ENCODE peak calls at places on chromosomes 7 and 10, in ten cellular contexts. Y is SW480; H is germinal center; V is activated effector memory CD4-positive, alpha-beta T cell treated with Interleukin-2 at 50 U/mL for 16 hours; K is foreskin fibroblast; A is NCI-H1105 treated with DMSO at 0.1 percent for 48 hours; Q is PC-9; U is T-helper 2 cell; L is AG04450; O is HTR-8/SVneo. W is an unnamed sample.

GRCh38 chr7:77258593-77258992 is 59.0 kb upstream of the FGL2 start:
- DNase-seq in Y (no peak), H (no peak), V (no peak), K (no peak), A (peak; percentile 93), Q (no peak), U (no peak), L (no peak), O (no peak), W (no peak)

GRCh38 chr7:93117852-93118530 is at the start of gene SAMD9:
- DNase-seq in Y (peak; percentile 91), H (peak; percentile 84), V (peak; percentile 16), K (peak; percentile 85), A (peak; percentile 80), Q (peak; percentile 44), U (peak; percentile 93), L (peak; percentile 36), O (peak; percentile 58), W (peak; percentile 17)

GRCh38 chr10:17407040-17407439 is 47.4 kb downstream of the ST8SIA6 start:
- DNase-seq in Y (no peak), H (no peak), V (no peak), K (no peak), A (no peak), Q (no peak), U (no peak), L (no peak), O (no peak), W (no peak)

GRCh38 chr10:129713659-129714265 is 246.7 kb downstream of the MGMT start:
- DNase-seq in Y (no peak), H (no peak), V (no peak), K (no peak), A (no peak), Q (no peak), U (no peak), L (no peak), O (no peak), W (no peak)

GRCh38 chr10:101838416-101838970 is 5.1 kb downstream of the KCNIP2 start:
- DNase-seq in Y (no peak), H (no peak), V (no peak), K (no peak), A (no peak), Q (no peak), U (no peak), L (no peak), O (no peak), W (no peak)

GRCh38 chr7:73742753-73743641 is 4.4 kb upstream of the ABHD11 start:
- DNase-seq in Y (peak; percentile 100), H (no peak), V (no peak), K (peak; percentile 44), A (peak; percentile 98), Q (peak; percentile 100), U (no peak), L (no peak), O (no peak), W (no peak)

GRCh38 chr7:108158766-108159165 is 28.6 kb upstream of the LAMB4 start:
- DNase-seq in Y (no peak), H (no peak), V (no peak), K (peak; percentile 51), A (no peak), Q (no peak), U (no peak), L (no peak), O (no peak), W (no peak)

GRCh38 chr7:149454006-149454405 is 6.9 kb downstream of the ZNF777 start:
- DNase-seq in Y (no peak), H (no peak), V (no peak), K (no peak), A (no peak), Q (no peak), U (no peak), L (no peak), O (no peak), W (no peak)

GRCh38 chr10:7412482-7413251 is 1.8 kb upstream of the SFMBT2 start:
- DNase-seq in Y (no peak), H (no peak), V (no peak), K (peak; percentile 32), A (no peak), Q (no peak), U (peak; percentile 29), L (no peak), O (no peak), W (no peak)

GRCh38 chr7:35261476-35262285 is 7.8 kb upstream of the TBX20 start:
- DNase-seq in Y (no peak), H (no peak), V (no peak), K (peak; percentile 6), A (no peak), Q (no peak), U (no peak), L (no peak), O (no peak), W (no peak)

GRCh38 chr10:74486659-74487058 is 335.6 kb downstream of the ADK start:
- DNase-seq in Y (no peak), H (no peak), V (no peak), K (no peak), A (no peak), Q (no peak), U (no peak), L (no peak), O (no peak), W (no peak)

GRCh38 chr10:89427629-89428028 is 13.3 kb downstream of the IFIT5 start:
- DNase-seq in Y (no peak), H (no peak), V (no peak), K (peak; percentile 85), A (no peak), Q (no peak), U (no peak), L (peak; percentile 48), O (no peak), W (no peak)

GRCh38 chr7:142868188-142868811 is 13.4 kb downstream of the EPHB6 start:
- DNase-seq in Y (no peak), H (no peak), V (no peak), K (no peak), A (no peak), Q (no peak), U (no peak), L (no peak), O (no peak), W (no peak)

GRCh38 chr10:123637326-123637880 is 28.8 kb upstream of the GPR26 start:
- DNase-seq in Y (no peak), H (no peak), V (no peak), K (peak; percentile 2), A (no peak), Q (no peak), U (no peak), L (no peak), O (no peak), W (no peak)

GRCh38 chr10:21100871-21101514 is 203.9 kb upstream of the NEBL start:
- DNase-seq in Y (no peak), H (no peak), V (no peak), K (peak; percentile 61), A (no peak), Q (no peak), U (no peak), L (no peak), O (no peak), W (no peak)

GRCh38 chr7:77538186-77538907 is 1.3 kb downstream of the PTPN12 start:
- DNase-seq in Y (peak; percentile 97), H (peak; percentile 28), V (no peak), K (peak; percentile 98), A (peak; percentile 82), Q (peak; percentile 84), U (peak; percentile 6), L (peak; percentile 71), O (peak; percentile 65), W (no peak)

GRCh38 chr10:81876253-81876731 is 1.3 kb downstream of the NRG3 start:
- DNase-seq in Y (no peak), H (no peak), V (no peak), K (no peak), A (no peak), Q (no peak), U (no peak), L (no peak), O (no peak), W (no peak)

GRCh38 chr7:151051108-151051507 is 2.8 kb downstream of the ASIC3 start:
- DNase-seq in Y (no peak), H (peak; percentile 25), V (peak; percentile 35), K (peak; percentile 90), A (no peak), Q (no peak), U (peak; percentile 80), L (no peak), O (no peak), W (peak; percentile 30)

GRCh38 chr7:121069346-121070100 is 81.0 kb downstream of the CPED1 start:
- DNase-seq in Y (no peak), H (no peak), V (no peak), K (peak; percentile 42), A (no peak), Q (no peak), U (no peak), L (no peak), O (no peak), W (no peak)

GRCh38 chr7:74579800-74580685 is 77.5 kb upstream of the GTF2I start:
- DNase-seq in Y (peak; percentile 46), H (no peak), V (no peak), K (peak; percentile 68), A (no peak), Q (peak; percentile 86), U (no peak), L (no peak), O (no peak), W (no peak)

GRCh38 chr10:535953-536352 is 153.5 kb downstream of the DIP2C start:
- DNase-seq in Y (no peak), H (no peak), V (no peak), K (no peak), A (no peak), Q (no peak), U (no peak), L (no peak), O (no peak), W (no peak)

GRCh38 chr10:131629026-131629425 is 271.8 kb upstream of the PPP2R2D start:
- DNase-seq in Y (no peak), H (no peak), V (no peak), K (no peak), A (no peak), Q (no peak), U (no peak), L (no peak), O (no peak), W (no peak)

GRCh38 chr10:21212275-21212674 is 313.2 kb downstream of the SKIDA1 start:
- DNase-seq in Y (no peak), H (no peak), V (no peak), K (no peak), A (no peak), Q (no peak), U (no peak), L (no peak), O (no peak), W (no peak)

GRCh38 chr7:51680594-51681409 is 364.2 kb upstream of the COBL start:
- DNase-seq in Y (no peak), H (no peak), V (no peak), K (no peak), A (no peak), Q (no peak), U (no peak), L (no peak), O (no peak), W (no peak)